ENCODE peak calls at places on chromosomes 2 and 18, in eight cellular contexts. One of them, this sample, is unnamed.

GRCh38 chr2:83081835-83082522 is 1377.1 kb downstream of the SUCLG1 start:
- DNase-seq in T-helper 1 cell: no peak
- DNase-seq in A172: peak; percentile 51
- DNase-seq in amniotic stem cell: peak; percentile 3
- DNase-seq in activated effector memory CD4-positive, alpha-beta T cell treated with anti-CD3 and anti-CD28 coated beads, Interleukin-2, amount 50 U/mL, for 16 hours: no peak
- DNase-seq in NB4: no peak
- DNase-seq in T-helper 22 cell: no peak
- DNase-seq in activated T-cell treated with anti-CD3 and anti-CD28 coated beads, Interleukin-2, amount 50 U/mL, for 72 hours: no peak
- DNase-seq in this sample: no peak

GRCh38 chr2:20052872-20053281 is 1.4 kb upstream of the LAPTM4A start:
- DNase-seq in T-helper 1 cell: no peak
- DNase-seq in A172: peak; percentile 79
- DNase-seq in amniotic stem cell: peak; percentile 59
- DNase-seq in activated effector memory CD4-positive, alpha-beta T cell treated with anti-CD3 and anti-CD28 coated beads, Interleukin-2, amount 50 U/mL, for 16 hours: no peak
- DNase-seq in NB4: no peak
- DNase-seq in T-helper 22 cell: no peak
- DNase-seq in activated T-cell treated with anti-CD3 and anti-CD28 coated beads, Interleukin-2, amount 50 U/mL, for 72 hours: no peak
- DNase-seq in this sample: peak; percentile 88

GRCh38 chr2:27016801-27017325 is 15.9 kb upstream of the TMEM214 start:
- DNase-seq in T-helper 1 cell: no peak
- DNase-seq in A172: peak; percentile 86
- DNase-seq in amniotic stem cell: peak; percentile 50
- DNase-seq in activated effector memory CD4-positive, alpha-beta T cell treated with anti-CD3 and anti-CD28 coated beads, Interleukin-2, amount 50 U/mL, for 16 hours: peak; percentile 75
- DNase-seq in NB4: peak; percentile 81
- DNase-seq in T-helper 22 cell: no peak
- DNase-seq in activated T-cell treated with anti-CD3 and anti-CD28 coated beads, Interleukin-2, amount 50 U/mL, for 72 hours: peak; percentile 53
- DNase-seq in this sample: peak; percentile 85

GRCh38 chr2:240386321-240386720 is 49.1 kb upstream of the GPC1 start:
- DNase-seq in T-helper 1 cell: peak; percentile 1
- DNase-seq in A172: no peak
- DNase-seq in amniotic stem cell: no peak
- DNase-seq in activated effector memory CD4-positive, alpha-beta T cell treated with anti-CD3 and anti-CD28 coated beads, Interleukin-2, amount 50 U/mL, for 16 hours: no peak
- DNase-seq in NB4: no peak
- DNase-seq in T-helper 22 cell: no peak
- DNase-seq in activated T-cell treated with anti-CD3 and anti-CD28 coated beads, Interleukin-2, amount 50 U/mL, for 72 hours: no peak
- DNase-seq in this sample: peak; percentile 49

GRCh38 chr18:50286391-50287027 is 983 bp downstream of the CXXC1 start:
- DNase-seq in T-helper 1 cell: no peak
- DNase-seq in A172: peak; percentile 60
- DNase-seq in amniotic stem cell: no peak
- DNase-seq in activated effector memory CD4-positive, alpha-beta T cell treated with anti-CD3 and anti-CD28 coated beads, Interleukin-2, amount 50 U/mL, for 16 hours: no peak
- DNase-seq in NB4: no peak
- DNase-seq in T-helper 22 cell: no peak
- DNase-seq in activated T-cell treated with anti-CD3 and anti-CD28 coated beads, Interleukin-2, amount 50 U/mL, for 72 hours: peak; percentile 35
- DNase-seq in this sample: peak; percentile 84

GRCh38 chr2:233040174-233040530 is 7.7 kb downstream of the NEU2 start:
- DNase-seq in T-helper 1 cell: no peak
- DNase-seq in A172: no peak
- DNase-seq in amniotic stem cell: no peak
- DNase-seq in activated effector memory CD4-positive, alpha-beta T cell treated with anti-CD3 and anti-CD28 coated beads, Interleukin-2, amount 50 U/mL, for 16 hours: peak; percentile 41
- DNase-seq in NB4: no peak
- DNase-seq in T-helper 22 cell: no peak
- DNase-seq in activated T-cell treated with anti-CD3 and anti-CD28 coated beads, Interleukin-2, amount 50 U/mL, for 72 hours: no peak
- DNase-seq in this sample: peak; percentile 50

GRCh38 chr2:220572385-220572784 is 945.0 kb downstream of the SLC4A3 start:
- DNase-seq in T-helper 1 cell: no peak
- DNase-seq in A172: no peak
- DNase-seq in amniotic stem cell: no peak
- DNase-seq in activated effector memory CD4-positive, alpha-beta T cell treated with anti-CD3 and anti-CD28 coated beads, Interleukin-2, amount 50 U/mL, for 16 hours: no peak
- DNase-seq in NB4: no peak
- DNase-seq in T-helper 22 cell: no peak
- DNase-seq in activated T-cell treated with anti-CD3 and anti-CD28 coated beads, Interleukin-2, amount 50 U/mL, for 72 hours: no peak
- DNase-seq in this sample: no peak

GRCh38 chr2:232859385-232859916 is 10.6 kb upstream of the SNORC start:
- DNase-seq in T-helper 1 cell: no peak
- DNase-seq in A172: no peak
- DNase-seq in amniotic stem cell: no peak
- DNase-seq in activated effector memory CD4-positive, alpha-beta T cell treated with anti-CD3 and anti-CD28 coated beads, Interleukin-2, amount 50 U/mL, for 16 hours: no peak
- DNase-seq in NB4: no peak
- DNase-seq in T-helper 22 cell: no peak
- DNase-seq in activated T-cell treated with anti-CD3 and anti-CD28 coated beads, Interleukin-2, amount 50 U/mL, for 72 hours: no peak
- DNase-seq in this sample: no peak

GRCh38 chr2:237630216-237631000 is 3.0 kb downstream of the LRRFIP1 start:
- DNase-seq in T-helper 1 cell: no peak
- DNase-seq in A172: no peak
- DNase-seq in amniotic stem cell: no peak
- DNase-seq in activated effector memory CD4-positive, alpha-beta T cell treated with anti-CD3 and anti-CD28 coated beads, Interleukin-2, amount 50 U/mL, for 16 hours: no peak
- DNase-seq in NB4: no peak
- DNase-seq in T-helper 22 cell: no peak
- DNase-seq in activated T-cell treated with anti-CD3 and anti-CD28 coated beads, Interleukin-2, amount 50 U/mL, for 72 hours: no peak
- DNase-seq in this sample: peak; percentile 32

GRCh38 chr2:111909079-111909478 is 10.7 kb downstream of the MERTK start:
- DNase-seq in T-helper 1 cell: no peak
- DNase-seq in A172: no peak
- DNase-seq in amniotic stem cell: no peak
- DNase-seq in activated effector memory CD4-positive, alpha-beta T cell treated with anti-CD3 and anti-CD28 coated beads, Interleukin-2, amount 50 U/mL, for 16 hours: no peak
- DNase-seq in NB4: no peak
- DNase-seq in T-helper 22 cell: no peak
- DNase-seq in activated T-cell treated with anti-CD3 and anti-CD28 coated beads, Interleukin-2, amount 50 U/mL, for 72 hours: no peak
- DNase-seq in this sample: no peak

GRCh38 chr18:63236990-63237389 is 82.6 kb downstream of the BCL2 start:
- DNase-seq in T-helper 1 cell: no peak
- DNase-seq in A172: no peak
- DNase-seq in amniotic stem cell: no peak
- DNase-seq in activated effector memory CD4-positive, alpha-beta T cell treated with anti-CD3 and anti-CD28 coated beads, Interleukin-2, amount 50 U/mL, for 16 hours: no peak
- DNase-seq in NB4: no peak
- DNase-seq in T-helper 22 cell: no peak
- DNase-seq in activated T-cell treated with anti-CD3 and anti-CD28 coated beads, Interleukin-2, amount 50 U/mL, for 72 hours: no peak
- DNase-seq in this sample: peak; percentile 84

GRCh38 chr2:238103465-238104070 is 3.4 kb downstream of the ESPNL start:
- DNase-seq in T-helper 1 cell: no peak
- DNase-seq in A172: no peak
- DNase-seq in amniotic stem cell: no peak
- DNase-seq in activated effector memory CD4-positive, alpha-beta T cell treated with anti-CD3 and anti-CD28 coated beads, Interleukin-2, amount 50 U/mL, for 16 hours: peak; percentile 30
- DNase-seq in NB4: no peak
- DNase-seq in T-helper 22 cell: no peak
- DNase-seq in activated T-cell treated with anti-CD3 and anti-CD28 coated beads, Interleukin-2, amount 50 U/mL, for 72 hours: no peak
- DNase-seq in this sample: no peak

GRCh38 chr2:210546424-210547223 is 9.8 kb upstream of the CPS1 start:
- DNase-seq in T-helper 1 cell: no peak
- DNase-seq in A172: no peak
- DNase-seq in amniotic stem cell: no peak
- DNase-seq in activated effector memory CD4-positive, alpha-beta T cell treated with anti-CD3 and anti-CD28 coated beads, Interleukin-2, amount 50 U/mL, for 16 hours: no peak
- DNase-seq in NB4: no peak
- DNase-seq in T-helper 22 cell: no peak
- DNase-seq in activated T-cell treated with anti-CD3 and anti-CD28 coated beads, Interleukin-2, amount 50 U/mL, for 72 hours: no peak
- DNase-seq in this sample: no peak

GRCh38 chr18:64981915-64982314 is 768.9 kb upstream of the CDH7 start:
- DNase-seq in T-helper 1 cell: no peak
- DNase-seq in A172: no peak
- DNase-seq in amniotic stem cell: no peak
- DNase-seq in activated effector memory CD4-positive, alpha-beta T cell treated with anti-CD3 and anti-CD28 coated beads, Interleukin-2, amount 50 U/mL, for 16 hours: no peak
- DNase-seq in NB4: no peak
- DNase-seq in T-helper 22 cell: no peak
- DNase-seq in activated T-cell treated with anti-CD3 and anti-CD28 coated beads, Interleukin-2, amount 50 U/mL, for 72 hours: no peak
- DNase-seq in this sample: no peak

GRCh38 chr2:7905756-7906155 is 776.1 kb upstream of the ID2 start:
- DNase-seq in T-helper 1 cell: no peak
- DNase-seq in A172: no peak
- DNase-seq in amniotic stem cell: no peak
- DNase-seq in activated effector memory CD4-positive, alpha-beta T cell treated with anti-CD3 and anti-CD28 coated beads, Interleukin-2, amount 50 U/mL, for 16 hours: no peak
- DNase-seq in NB4: no peak
- DNase-seq in T-helper 22 cell: no peak
- DNase-seq in activated T-cell treated with anti-CD3 and anti-CD28 coated beads, Interleukin-2, amount 50 U/mL, for 72 hours: no peak
- DNase-seq in this sample: no peak